ENCODE peak calls at places on chromosome 13, in six cellular contexts. W is GOT3; C is WTC11; Y is HEK293T; Z is activated CD8-positive, alpha-beta memory T cell treated with anti-CD3 and anti-CD28 coated beads for 4 hours; I is stimulated activated CD4-positive, alpha-beta T cell treated with anti-CD3 and anti-CD28 coated beads, Interleukin-15, amount 100 ng/mL, for 48 hours. O is an unnamed sample.

GRCh38 chr13:81596224-81596753 is 1255.4 kb upstream of the SPRY2 start:
- DNase-seq in W (no peak), C (no peak), Y (no peak), Z (no peak), I (no peak), O (no peak)

GRCh38 chr13:50344717-50345116 is 329.5 kb downstream of the KCNRG start:
- DNase-seq in W (no peak), C (no peak), Y (no peak), Z (no peak), I (no peak), O (no peak)

GRCh38 chr13:73481877-73482445 is 423.2 kb downstream of the KLF5 start:
- DNase-seq in W (no peak), C (no peak), Y (no peak), Z (no peak), I (no peak), O (no peak)

GRCh38 chr13:42377640-42378382 is 105.9 kb downstream of the AKAP11 start:
- DNase-seq in W (no peak), C (no peak), Y (no peak), Z (no peak), I (no peak), O (peak)

GRCh38 chr13:97228850-97229521 is 6.9 kb downstream of the MBNL2 start:
- DNase-seq in W (no peak), C (no peak), Y (no peak), Z (no peak), I (no peak), O (no peak)

GRCh38 chr13:26255717-26256277 is 1.9 kb downstream of the CDK8 start:
- DNase-seq in W (no peak), C (no peak), Y (no peak), Z (no peak), I (no peak), O (no peak)

GRCh38 chr13:42581427-42581826 is 7.5 kb downstream of the TNFSF11 start:
- DNase-seq in W (no peak), C (no peak), Y (no peak), Z (no peak), I (no peak), O (no peak)

GRCh38 chr13:43046259-43046658 is 22.9 kb downstream of the DNAJC15 start:
- DNase-seq in W (no peak), C (no peak), Y (no peak), Z (no peak), I (no peak), O (no peak)

GRCh38 chr13:78608254-78608704 is 4.9 kb upstream of the POU4F1 start:
- DNase-seq in W (no peak), C (peak), Y (no peak), Z (no peak), I (no peak), O (no peak)

O was measured in GM12878.